ENCODE peak calls at places on chromosome 7, in five cellular contexts. E is gastrocnemius medialis, D is body of pancreas, Z is A172, N is NCI-H1694. Y is an unnamed sample.
A peak's percentile ranks its signal among the peaks of the same experiment; 100 is the strongest.

GRCh38 chr7:33832326-33832725 is 73.0 kb upstream of the BMPER start:
- DNase-seq in E (peak; percentile 48), D (no peak), Z (no peak), N (no peak), Y (no peak)

GRCh38 chr7:106377847-106378361 is 93.1 kb upstream of the NAMPT start:
- DNase-seq in E (no peak), D (no peak), Z (peak; percentile 39), N (no peak), Y (no peak)

GRCh38 chr7:150631866-150632864 is at the start of gene GIMAP6:
- DNase-seq in E (no peak), D (no peak), Z (no peak), N (no peak), Y (peak; percentile 71)

GRCh38 chr7:137772748-137773147 is 74.0 kb downstream of the DGKI start:
- DNase-seq in E (no peak), D (no peak), Z (peak; percentile 83), N (no peak), Y (no peak)

GRCh38 chr7:473211-473734 is 46.4 kb downstream of the PDGFA start:
- DNase-seq in E (peak; percentile 15), D (no peak), Z (no peak), N (no peak), Y (no peak)

GRCh38 chr7:117020605-117021002 is 67.3 kb downstream of the ST7 start:
- DNase-seq in E (no peak), D (no peak), Z (no peak), N (peak; percentile 49), Y (no peak)

GRCh38 chr7:128827971-128828711 is 2.1 kb upstream of the FLNC start:
- DNase-seq in E (peak; percentile 95), D (no peak), Z (peak; percentile 76), N (no peak), Y (no peak)

GRCh38 chr7:157875230-157876179 is 538.7 kb downstream of the DNAJB6 start:
- DNase-seq in E (no peak), D (no peak), Z (peak; percentile 64), N (peak; percentile 1), Y (peak; percentile 36)

GRCh38 chr7:56074371-56074791 is 10.3 kb downstream of the SUMF2 start:
- DNase-seq in E (peak; percentile 89), D (peak; percentile 94), Z (peak; percentile 94), N (peak; percentile 74), Y (peak; percentile 58)

GRCh38 chr7:23456093-23456492 is 14.2 kb downstream of the IGF2BP3 start:
- DNase-seq in E (no peak), D (no peak), Z (no peak), N (no peak), Y (no peak)

GRCh38 chr7:124915242-124915641 is 14.4 kb downstream of the POT1 start:
- DNase-seq in E (no peak), D (no peak), Z (no peak), N (no peak), Y (no peak)

GRCh38 chr7:158572000-158572828 is 15.4 kb downstream of the PTPRN2 start:
- DNase-seq in E (no peak), D (no peak), Z (peak; percentile 17), N (peak; percentile 93), Y (peak; percentile 78)

Y was measured in MV-4-11.